ENCODE peak calls at places on chromosomes 1 and 21, in eight cellular contexts. N, A, K, M, Q, J, W and T are unnamed samples.

GRCh38 chr1:110235839-110236682 is 25.9 kb downstream of the KCNC4 start:
- DNase-seq in W (peak), M (peak), J (no peak), K (no peak), Q (peak), N (peak), A (peak), T (no peak)

GRCh38 chr1:157156058-157156541 is 17.9 kb upstream of the ETV3 start:
- DNase-seq in Q (peak), M (peak), A (peak), K (peak), N (peak), W (peak), J (peak), T (peak)

GRCh38 chr1:76068953-76069561 is 5.5 kb upstream of the ST6GALNAC3 start:
- DNase-seq in Q (no peak), J (no peak), M (no peak), N (no peak), W (peak), K (no peak), A (no peak), T (no peak)

GRCh38 chr21:41752231-41752681 is 14.6 kb downstream of the RIPK4 start:
- DNase-seq in M (peak), N (no peak), K (no peak), W (peak), J (no peak), Q (no peak), A (peak), T (no peak)

GRCh38 chr1:10753279-10753678 is 43.2 kb downstream of the CASZ1 start:
- DNase-seq in A (no peak), K (no peak), M (no peak), N (no peak), J (peak), Q (no peak), W (no peak), T (no peak)

GRCh38 chr21:31772674-31773555 is 41.0 kb upstream of the SCAF4 start:
- DNase-seq in W (no peak), N (no peak), K (no peak), Q (no peak), M (no peak), J (peak), A (no peak), T (no peak)

GRCh38 chr1:168504064-168504837 is 39.5 kb downstream of the XCL2 start:
- DNase-seq in W (peak), A (peak), N (no peak), J (no peak), Q (peak), K (no peak), M (peak), T (peak)

GRCh38 chr1:63821650-63822049 is 47.8 kb downstream of the ROR1 start:
- DNase-seq in J (no peak), M (peak), K (no peak), Q (no peak), N (no peak), W (peak), A (no peak), T (no peak)

GRCh38 chr1:26696645-26697440 is 1.0 kb downstream of the ARID1A start:
- DNase-seq in K (peak), M (no peak), A (peak), J (no peak), W (no peak), Q (peak), N (peak), T (peak)